ENCODE peak calls at places on chromosome 18, in four cellular contexts. L is trophoblast cell; K is fibroblast of lung; Y is CD8-positive, alpha-beta T cell. H is an unnamed sample. For H3K36me3, the result is how much of the 10 kb centered on the place peaks cover.

GRCh38 chr18:26502834-26503233 is 45.5 kb downstream of the KCTD1 start:
- DNase-seq in K (no peak), Y (no peak), L (no peak), H (no peak)

GRCh38 chr18:57980573-57981348 is 63.3 kb upstream of the NEDD4L start:
- DNase-seq in K (no peak), L (no peak), Y (no peak), H (no peak)

GRCh38 chr18:46152808-46153617 is 48.8 kb downstream of the HAUS1 start:
- DNase-seq in K (no peak), Y (no peak), L (no peak), H (peak)

GRCh38 chr18:33914399-33914798 is 310.3 kb downstream of the NOL4 start:
- DNase-seq in K (peak), Y (no peak), L (no peak), H (no peak)

GRCh38 chr18:44638141-44638540 is 42.5 kb upstream of the SETBP1 start:
- DNase-seq in K (no peak), Y (no peak), L (no peak), H (no peak)

GRCh38 chr18:48312066-48312465 is 97.1 kb downstream of the ZBTB7C start:
- DNase-seq in L (no peak), K (no peak), Y (no peak), H (no peak)

GRCh38 chr18:54263904-54264336 is 5.4 kb upstream of the POLI start:
- DNase-seq in Y (no peak), L (no peak), K (no peak), H (no peak)

GRCh38 chr18:51137051-51137729 is 60.3 kb downstream of the MEX3C start:
- DNase-seq in K (no peak), L (no peak), Y (peak), H (no peak)

GRCh38 chr18:49667462-49667861 is 105.6 kb downstream of the LIPG start:
- DNase-seq in Y (no peak), K (no peak), L (no peak), H (no peak)

GRCh38 chr18:45935591-45936335 is 31.4 kb downstream of the EPG5 start:
- DNase-seq in L (no peak), Y (no peak), K (peak), H (no peak)

GRCh38 chr18:3652380-3653262 is 202.6 kb downstream of the TGIF1 start:
- DNase-seq in K (peak), Y (no peak), L (peak), H (peak)

GRCh38 chr18:499351-500229 is 911 bp downstream of the COLEC12 start:
- DNase-seq in L (peak), K (peak), Y (no peak), H (no peak)

GRCh38 chr18:29172151-29173015 is 995.5 kb upstream of the CDH2 start:
- DNase-seq in L (no peak), K (peak), Y (no peak), H (no peak)

DNA sequence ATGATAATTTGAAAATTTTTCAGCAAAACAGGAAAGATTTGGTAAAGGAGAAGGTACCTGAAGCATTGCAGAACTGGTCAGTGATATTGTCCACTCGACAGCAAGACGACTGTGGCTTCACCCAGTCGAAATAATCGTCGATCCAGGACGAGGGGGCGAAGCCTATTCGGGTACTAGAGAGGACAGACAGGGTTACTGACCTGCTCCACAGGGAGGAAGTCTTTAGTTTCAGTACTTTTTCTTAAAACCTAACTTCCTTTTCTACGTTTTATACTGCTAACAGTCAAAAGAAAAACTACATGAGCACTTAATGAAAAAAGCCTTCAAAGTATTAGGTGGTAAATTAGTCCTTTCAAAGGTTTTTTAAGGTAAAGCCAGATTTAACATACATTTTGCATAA is 36.0 kb downstream of the RMC1 start:
- DNase-seq in Y (no peak), L (no peak), K (no peak), H (no peak)
- H3K36me3 ChIP-seq in Y (half or more), L (half or more), K (under half), H (half or more)

DNA sequence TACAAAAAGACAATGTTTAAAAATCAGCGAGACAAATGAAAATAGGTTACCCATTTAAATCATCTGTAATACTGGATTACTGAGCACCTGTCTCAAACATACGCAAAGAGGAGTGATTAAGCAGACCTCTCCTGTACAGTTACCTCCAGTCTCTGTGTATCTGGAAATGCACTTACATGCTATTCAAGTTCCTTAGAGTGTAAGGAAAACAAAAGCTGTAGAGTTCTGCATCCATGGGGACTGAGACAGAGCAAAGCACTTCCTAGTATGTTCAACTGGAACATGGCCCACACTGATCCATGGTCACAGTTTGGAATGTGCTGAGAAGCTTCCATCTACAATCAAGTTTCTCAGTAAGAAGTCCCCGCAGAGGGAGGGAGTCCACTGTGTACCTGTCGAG is 63.9 kb downstream of the PPP4R1 start:
- DNase-seq in L (no peak), K (no peak), Y (no peak), H (no peak)
- H3K36me3 ChIP-seq in L (half or more), K (under half), Y (under half), H (half or more)

DNA sequence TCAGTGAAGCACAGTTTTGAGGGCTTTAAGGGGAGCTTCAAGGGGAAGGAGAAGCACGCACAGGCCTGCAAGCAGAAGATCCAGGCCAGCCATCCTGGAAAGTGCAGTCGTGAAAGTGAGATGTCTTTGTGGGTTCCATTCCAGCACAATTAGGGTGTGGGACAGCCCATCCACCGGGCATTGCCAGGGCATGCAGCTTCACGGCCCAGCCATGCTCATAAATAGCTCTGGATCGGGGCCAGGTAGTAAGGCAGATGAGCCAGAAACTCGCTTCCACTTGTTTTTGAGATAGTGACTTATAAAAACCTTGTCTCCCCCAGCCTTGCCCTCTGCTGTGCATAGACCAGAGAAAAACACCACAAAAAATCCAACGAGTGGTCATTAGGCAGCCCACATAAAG is 21.0 kb downstream of the KDSR start:
- DNase-seq in L (no peak), K (no peak), Y (no peak), H (peak)
- H3K36me3 ChIP-seq in L (under half), K (under half), Y (under half), H (under half)

DNA sequence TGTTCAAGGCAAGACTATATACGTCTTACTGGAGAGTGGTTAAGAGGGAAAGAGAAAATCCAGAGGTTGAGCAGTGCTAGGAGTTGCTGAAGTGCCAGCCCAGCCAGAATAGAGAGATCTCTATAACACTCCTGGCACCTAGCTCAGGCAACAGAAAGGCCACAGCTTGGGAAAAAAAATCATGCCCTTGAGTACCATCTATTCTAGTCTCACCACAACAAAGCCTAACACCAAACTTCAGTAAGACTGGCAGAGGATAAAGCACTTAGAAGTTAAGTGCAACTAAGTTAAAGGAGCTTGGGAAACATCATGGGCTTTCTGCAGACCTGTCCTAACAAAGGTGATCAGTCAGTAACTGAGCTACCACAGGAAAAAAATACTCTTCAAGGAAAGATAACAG is 24.2 kb downstream of the INO80C start:
- DNase-seq in L (no peak), Y (no peak), K (no peak), H (no peak)
- H3K36me3 ChIP-seq in L (under half), Y (under half), K (under half), H (under half)

DNA sequence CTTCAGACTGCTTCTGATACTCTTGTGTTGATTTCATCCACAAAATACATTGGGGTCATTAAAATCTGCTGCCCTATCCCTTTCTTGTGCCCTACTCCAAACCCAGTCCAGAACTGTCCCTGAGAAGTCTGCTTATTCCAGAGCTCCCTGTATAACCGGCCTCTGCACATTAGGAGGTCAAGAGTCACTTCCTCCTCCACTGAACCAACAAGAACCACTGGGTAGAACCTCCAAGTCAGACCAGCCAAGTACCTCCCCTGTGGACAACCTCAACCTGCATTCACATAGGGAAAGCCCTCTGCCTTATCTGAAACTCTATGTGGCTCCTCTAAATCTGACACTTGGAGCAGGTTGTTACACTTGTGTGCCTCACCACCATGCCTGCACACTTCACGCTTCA is 22.1 kb downstream of the KDSR start:
- DNase-seq in L (no peak), Y (no peak), K (no peak), H (no peak)
- H3K36me3 ChIP-seq in L (under half), Y (under half), K (under half), H (under half)

GRCh38 chr18:79717555-79718074 is 38.0 kb downstream of the CTDP1 start:
- DNase-seq in L (no peak), K (no peak), Y (no peak), H (no peak)

GRCh38 chr18:79720359-79720733 is 40.7 kb downstream of the CTDP1 start:
- DNase-seq in Y (no peak), K (no peak), L (no peak), H (no peak)

GRCh38 chr18:79717059-79717458 is 37.5 kb downstream of the CTDP1 start:
- DNase-seq in L (no peak), Y (no peak), K (no peak), H (no peak)

GRCh38 chr18:79718878-79719477 is 39.4 kb downstream of the CTDP1 start:
- DNase-seq in Y (no peak), L (no peak), K (no peak), H (no peak)

GRCh38 chr18:79718126-79718525 is 38.5 kb downstream of the CTDP1 start:
- DNase-seq in K (no peak), Y (no peak), L (no peak), H (no peak)
- H3K36me3 ChIP-seq in K (under half), Y (under half), L (half or more), H (under half)

GRCh38 chr18:13288509-13289138 is 70.1 kb downstream of the LDLRAD4 start:
- DNase-seq in K (no peak), Y (no peak), L (no peak), H (no peak)
- H3K36me3 ChIP-seq in K (under half), Y (under half), L (under half), H (under half)